ENCODE peak calls at places on chromosomes 6 and 20, in seven cellular contexts. B is A549; W is pancreas; K is CD4-positive, CD25-positive, alpha-beta regulatory T cell; I is heart left ventricle; H is breast epithelium; Z is heart right ventricle. C is an unnamed sample.

GRCh38 chr6:2119275-2119674 is 126.1 kb downstream of the GMDS start:
- DNase-seq in Z (no peak), W (no peak), H (no peak), B (no peak), K (no peak), I (no peak), C (no peak)

GRCh38 chr20:1890469-1891262 is 4.5 kb upstream of the SIRPA start:
- DNase-seq in W (no peak), H (no peak), Z (no peak), K (no peak), B (no peak), I (peak; percentile 15), C (no peak)

GRCh38 chr6:102619585-102619984 is 1226.1 kb downstream of the GRIK2 start:
- DNase-seq in I (no peak), H (no peak), Z (no peak), K (no peak), B (no peak), W (no peak), C (no peak)

GRCh38 chr20:57899554-57899953 is 189.7 kb upstream of the PMEPA1 start:
- DNase-seq in Z (no peak), I (no peak), B (no peak), W (no peak), H (peak; percentile 12), K (no peak), C (peak; percentile 53)

GRCh38 chr6:37381579-37381978 is 27.8 kb downstream of the RNF8 start:
- DNase-seq in W (no peak), Z (no peak), H (no peak), K (no peak), I (no peak), B (peak; percentile 15), C (no peak)

GRCh38 chr6:149079911-149080501 is 237.5 kb upstream of the TAB2 start:
- DNase-seq in K (no peak), B (no peak), Z (peak; percentile 47), W (no peak), H (peak; percentile 65), I (peak; percentile 80), C (peak; percentile 80)

GRCh38 chr20:41482647-41483552 is 116.3 kb upstream of the EMILIN3 start:
- DNase-seq in H (no peak), W (no peak), Z (no peak), B (no peak), K (no peak), I (no peak), C (peak; percentile 65)

GRCh38 chr20:24795444-24795843 is 153.6 kb upstream of the CST7 start:
- DNase-seq in I (no peak), K (no peak), B (no peak), W (peak; percentile 17), Z (no peak), H (no peak), C (no peak)

GRCh38 chr6:788058-788457 is 95.1 kb upstream of the EXOC2 start:
- DNase-seq in W (no peak), B (no peak), H (no peak), Z (no peak), I (no peak), K (no peak), C (no peak)

GRCh38 chr20:50919567-50919966 is 11.7 kb downstream of the ADNP start:
- DNase-seq in K (no peak), W (no peak), B (no peak), Z (no peak), I (peak; percentile 44), H (no peak), C (no peak)

GRCh38 chr20:32018269-32019155 is 8.3 kb downstream of the CCM2L start:
- DNase-seq in K (peak; percentile 25), H (peak; percentile 82), B (peak; percentile 77), Z (peak; percentile 69), I (peak; percentile 58), W (peak; percentile 88), C (peak; percentile 88)

GRCh38 chr6:43053545-43054205 is at the start of gene CUL7:
- DNase-seq in W (peak; percentile 96), I (peak; percentile 96), H (peak; percentile 89), Z (peak; percentile 94), B (peak; percentile 95), K (peak; percentile 85), C (peak; percentile 100)

GRCh38 chr20:57462781-57463180 is 62.2 kb downstream of the CTCFL start:
- DNase-seq in I (no peak), K (no peak), Z (no peak), H (no peak), B (no peak), W (no peak), C (peak; percentile 71)

GRCh38 chr6:79742030-79742429 is 110.9 kb downstream of the SH3BGRL2 start:
- DNase-seq in Z (no peak), H (no peak), K (no peak), W (no peak), B (no peak), I (no peak), C (no peak)

GRCh38 chr6:34201455-34202098 is 35.1 kb upstream of the HMGA1 start:
- DNase-seq in Z (no peak), B (no peak), I (no peak), H (no peak), W (no peak), K (no peak), C (no peak)

GRCh38 chr6:74623027-74623426 is 582.8 kb downstream of the COL12A1 start:
- DNase-seq in W (no peak), K (no peak), Z (no peak), I (no peak), B (no peak), H (no peak), C (no peak)

GRCh38 chr6:144284474-144284752 is 722 bp upstream of the UTRN start:
- DNase-seq in W (no peak), B (no peak), I (no peak), K (no peak), Z (no peak), H (no peak), C (no peak)

GRCh38 chr20:50286609-50287008 is 96.0 kb downstream of the CEBPB start:
- DNase-seq in B (peak; percentile 95), I (peak; percentile 76), Z (peak; percentile 56), W (no peak), K (no peak), H (no peak), C (peak; percentile 99)

GRCh38 chr6:158047120-158047518 is 65.5 kb downstream of the SYNJ2 start:
- DNase-seq in Z (no peak), I (peak; percentile 68), W (no peak), K (no peak), B (no peak), H (no peak), C (peak; percentile 64)

GRCh38 chr6:107496892-107497684 is 7.2 kb downstream of the SOBP start:
- DNase-seq in I (no peak), K (no peak), Z (no peak), H (no peak), B (no peak), W (no peak), C (no peak)

GRCh38 chr20:18019068-18019467 is 38.6 kb downstream of the OVOL2 start:
- DNase-seq in H (no peak), Z (no peak), K (no peak), B (peak; percentile 36), I (no peak), W (no peak), C (peak; percentile 82)

GRCh38 chr20:37363221-37364012 is 17.5 kb downstream of the SRC start:
- DNase-seq in K (no peak), H (no peak), W (no peak), B (no peak), I (no peak), Z (no peak), C (peak; percentile 41)
- H3K4me1 ChIP-seq in K (no peaks in the 10 kb centered on the region), H (peaks cover 6% of the 10 kb centered on the region), W (no peaks in the 10 kb centered on the region), B (peaks cover 21% of the 10 kb centered on the region), I (peaks cover 21% of the 10 kb centered on the region), Z (no peaks in the 10 kb centered on the region), C (no peaks in the 10 kb centered on the region)

DNA sequence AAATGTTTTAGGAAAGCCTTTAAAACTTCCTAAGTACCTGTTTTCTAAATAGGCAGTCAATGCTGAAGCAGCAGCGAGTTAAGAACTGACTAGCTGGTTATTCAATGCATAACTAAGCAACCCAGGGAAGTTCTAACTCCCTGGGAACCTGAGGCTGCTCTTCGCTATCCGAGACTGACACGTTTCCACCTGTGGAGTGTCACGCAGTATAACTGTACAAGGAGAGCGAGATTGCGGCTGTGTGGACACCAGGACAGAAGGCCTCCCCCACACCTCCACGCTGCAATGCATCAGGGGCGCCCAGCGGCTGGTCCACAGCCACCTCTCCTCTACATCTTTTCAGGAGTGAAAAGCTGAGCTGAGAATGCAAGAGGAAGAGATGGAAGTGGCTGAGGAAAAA is 8.0 kb downstream of the PXDC1 start:
- DNase-seq in W (peak; percentile 40), I (no peak), Z (no peak), K (no peak), H (peak; percentile 42), B (no peak), C (peak; percentile 58)
- H3K4me1 ChIP-seq in W (no peaks in the 10 kb centered on the region), I (peaks cover 86% of the 10 kb centered on the region), Z (peaks cover 71% of the 10 kb centered on the region), K (peaks cover 10% of the 10 kb centered on the region), H (peaks cover 8% of the 10 kb centered on the region), B (peaks cover 29% of the 10 kb centered on the region), C (peaks cover 84% of the 10 kb centered on the region)

GRCh38 chr20:47574616-47575401 is 73.1 kb downstream of the NCOA3 start:
- DNase-seq in H (no peak), W (no peak), I (no peak), B (peak; percentile 39), Z (no peak), K (no peak), C (peak; percentile 3)
- H3K4me1 ChIP-seq in H (peaks cover 3% of the 10 kb centered on the region), W (peaks cover 29% of the 10 kb centered on the region), I (peaks cover 68% of the 10 kb centered on the region), B (peaks cover 65% of the 10 kb centered on the region), Z (peaks cover 64% of the 10 kb centered on the region), K (peaks cover 37% of the 10 kb centered on the region), C (peaks cover 24% of the 10 kb centered on the region)

DNA sequence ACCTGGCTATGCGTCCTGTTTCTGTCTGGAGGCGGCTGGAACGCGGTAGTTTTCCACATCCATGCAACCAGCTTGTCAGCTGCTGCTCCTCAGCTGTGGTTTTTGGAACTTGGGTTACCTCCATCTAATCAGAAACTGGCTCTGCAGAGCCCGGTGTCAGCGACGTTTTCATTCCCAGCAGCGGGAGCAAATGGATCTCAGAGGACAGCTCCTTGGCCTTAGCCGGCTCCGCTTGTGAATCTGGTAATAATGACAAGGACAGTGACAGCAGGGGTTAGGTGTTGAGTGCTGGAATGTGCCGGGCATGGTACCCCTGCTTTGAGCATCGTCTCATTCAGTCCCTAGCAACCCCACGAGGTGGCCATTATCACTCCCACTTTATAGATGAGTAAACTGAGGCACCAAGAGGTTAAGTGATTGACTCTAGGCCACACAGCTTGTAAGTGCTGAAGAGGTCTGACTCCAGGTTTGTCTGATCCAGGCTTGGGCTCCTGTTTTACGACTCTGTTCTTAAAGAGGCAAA is 1.3 kb downstream of the SLCO4A1 start:
- DNase-seq in H (no peak), B (no peak), Z (no peak), W (no peak), K (no peak), I (no peak), C (no peak)
- H3K4me1 ChIP-seq in H (peaks cover 17% of the 10 kb centered on the region), B (peaks cover 5% of the 10 kb centered on the region), Z (peaks cover 38% of the 10 kb centered on the region), W (peaks cover 5% of the 10 kb centered on the region), K (peaks cover 52% of the 10 kb centered on the region), I (peaks cover 70% of the 10 kb centered on the region), C (no peaks in the 10 kb centered on the region)

C was measured in osteoblast.